ENCODE peak calls at places on chromosomes 1 and 21, in eight cellular contexts. M is putamen; V is NCI-H1092 treated with DMSO at 0.1 percent for 48 hours; F is activated T-cell treated with anti-CD3 and anti-CD28 coated beads, Interleukin-2, amount 50 U/mL, for 48 hours; A is iPS-NIHi11; R is HuH-7; T is T-helper 1 cell; E is ELR. I is an unnamed sample.

GRCh38 chr1:19647643-19648042 is 3.5 kb downstream of the NBL1 start:
- DNase-seq in M (no peak), V (no peak), F (no peak), A (no peak), R (no peak), T (no peak), E (no peak), I (no peak)

GRCh38 chr1:243234978-243235657 is 20.0 kb downstream of the CEP170 start:
- DNase-seq in M (no peak), V (no peak), F (no peak), A (no peak), R (no peak), T (no peak), E (no peak), I (no peak)

GRCh38 chr1:199223936-199224335 is 585.1 kb downstream of the PTPRC start:
- DNase-seq in M (no peak), V (no peak), F (no peak), A (no peak), R (no peak), T (no peak), E (peak), I (no peak)

GRCh38 chr21:17921579-17922530 is 102.7 kb upstream of the C21orf91 start:
- DNase-seq in M (no peak), V (no peak), F (no peak), A (no peak), R (no peak), T (no peak), E (peak), I (no peak)

GRCh38 chr1:172990598-172991215 is 60.0 kb downstream of the TNFSF18 start:
- DNase-seq in M (no peak), V (no peak), F (no peak), A (no peak), R (no peak), T (no peak), E (peak), I (no peak)

GRCh38 chr1:213256438-213257087 is 205.5 kb downstream of the RPS6KC1 start:
- DNase-seq in M (no peak), V (no peak), F (no peak), A (no peak), R (no peak), T (no peak), E (no peak), I (no peak)

GRCh38 chr1:225445644-225446297 is 17.9 kb upstream of the LBR start:
- DNase-seq in M (no peak), V (no peak), F (peak), A (no peak), R (no peak), T (peak), E (no peak), I (peak)

GRCh38 chr1:116457944-116458343 is 84.9 kb downstream of the ATP1A1 start:
- DNase-seq in M (no peak), V (no peak), F (no peak), A (no peak), R (no peak), T (no peak), E (no peak), I (no peak)

GRCh38 chr1:89994231-89994804 is 592 bp upstream of the ZNF326 start:
- DNase-seq in M (no peak), V (no peak), F (no peak), A (no peak), R (no peak), T (no peak), E (no peak), I (no peak)

I was measured in Jurkat, Clone E6-1.